ENCODE peak calls at places on chromosome 5, in seven cellular contexts. One of them, this sample, is unnamed.

GRCh38 chr5:2921651-2922050 is 170.2 kb upstream of the IRX2 start:
- DNase-seq in activated naive CD4-positive, alpha-beta T cell treated with anti-CD3 and anti-CD28 coated beads, Interleukin-2, amount 10 ng/mL, durations not matched to agents 7 days and 5 days: no peak
- DNase-seq in OCI-LY7: no peak
- DNase-seq in globus pallidus: no peak
- DNase-seq in amniotic stem cell: no peak
- DNase-seq in ureter: no peak
- DNase-seq in NCI-H1417: no peak
- DNase-seq in this sample: no peak

GRCh38 chr5:15615859-15616258 is 115.9 kb downstream of the FBXL7 start:
- DNase-seq in activated naive CD4-positive, alpha-beta T cell treated with anti-CD3 and anti-CD28 coated beads, Interleukin-2, amount 10 ng/mL, durations not matched to agents 7 days and 5 days: no peak
- DNase-seq in OCI-LY7: no peak
- DNase-seq in globus pallidus: no peak
- DNase-seq in amniotic stem cell: no peak
- DNase-seq in ureter: no peak
- DNase-seq in NCI-H1417: no peak
- DNase-seq in this sample: no peak

GRCh38 chr5:83414601-83415000 is 56.9 kb upstream of the VCAN start:
- DNase-seq in activated naive CD4-positive, alpha-beta T cell treated with anti-CD3 and anti-CD28 coated beads, Interleukin-2, amount 10 ng/mL, durations not matched to agents 7 days and 5 days: no peak
- DNase-seq in OCI-LY7: no peak
- DNase-seq in globus pallidus: no peak
- DNase-seq in amniotic stem cell: no peak
- DNase-seq in ureter: no peak
- DNase-seq in NCI-H1417: no peak
- DNase-seq in this sample: no peak

GRCh38 chr5:157924931-157925729 is 66.2 kb upstream of the CLINT1 start:
- DNase-seq in activated naive CD4-positive, alpha-beta T cell treated with anti-CD3 and anti-CD28 coated beads, Interleukin-2, amount 10 ng/mL, durations not matched to agents 7 days and 5 days: no peak
- DNase-seq in OCI-LY7: no peak
- DNase-seq in globus pallidus: no peak
- DNase-seq in amniotic stem cell: no peak
- DNase-seq in ureter: no peak
- DNase-seq in NCI-H1417: no peak
- DNase-seq in this sample: no peak

GRCh38 chr5:67246546-67246945 is 49.9 kb upstream of the CD180 start:
- DNase-seq in activated naive CD4-positive, alpha-beta T cell treated with anti-CD3 and anti-CD28 coated beads, Interleukin-2, amount 10 ng/mL, durations not matched to agents 7 days and 5 days: no peak
- DNase-seq in OCI-LY7: no peak
- DNase-seq in globus pallidus: no peak
- DNase-seq in amniotic stem cell: no peak
- DNase-seq in ureter: no peak
- DNase-seq in NCI-H1417: peak; percentile 35
- DNase-seq in this sample: no peak

GRCh38 chr5:103364074-103364473 is 105.5 kb downstream of the MACIR start:
- DNase-seq in activated naive CD4-positive, alpha-beta T cell treated with anti-CD3 and anti-CD28 coated beads, Interleukin-2, amount 10 ng/mL, durations not matched to agents 7 days and 5 days: no peak
- DNase-seq in OCI-LY7: no peak
- DNase-seq in globus pallidus: no peak
- DNase-seq in amniotic stem cell: no peak
- DNase-seq in ureter: no peak
- DNase-seq in NCI-H1417: no peak
- DNase-seq in this sample: no peak

GRCh38 chr5:172714491-172715420 is 56.2 kb downstream of the DUSP1 start:
- DNase-seq in activated naive CD4-positive, alpha-beta T cell treated with anti-CD3 and anti-CD28 coated beads, Interleukin-2, amount 10 ng/mL, durations not matched to agents 7 days and 5 days: peak; percentile 77
- DNase-seq in OCI-LY7: peak; percentile 71
- DNase-seq in globus pallidus: peak; percentile 61
- DNase-seq in amniotic stem cell: no peak
- DNase-seq in ureter: peak; percentile 73
- DNase-seq in NCI-H1417: peak; percentile 51
- DNase-seq in this sample: peak; percentile 60

GRCh38 chr5:42951169-42951846 is 88.8 kb downstream of the ANXA2R start:
- DNase-seq in activated naive CD4-positive, alpha-beta T cell treated with anti-CD3 and anti-CD28 coated beads, Interleukin-2, amount 10 ng/mL, durations not matched to agents 7 days and 5 days: peak; percentile 87
- DNase-seq in OCI-LY7: peak; percentile 25
- DNase-seq in globus pallidus: peak; percentile 8
- DNase-seq in amniotic stem cell: no peak
- DNase-seq in ureter: peak; percentile 49
- DNase-seq in NCI-H1417: peak; percentile 92
- DNase-seq in this sample: peak; percentile 37

GRCh38 chr5:39016587-39017275 is 57.5 kb downstream of the RICTOR start:
- DNase-seq in activated naive CD4-positive, alpha-beta T cell treated with anti-CD3 and anti-CD28 coated beads, Interleukin-2, amount 10 ng/mL, durations not matched to agents 7 days and 5 days: no peak
- DNase-seq in OCI-LY7: no peak
- DNase-seq in globus pallidus: no peak
- DNase-seq in amniotic stem cell: no peak
- DNase-seq in ureter: no peak
- DNase-seq in NCI-H1417: no peak
- DNase-seq in this sample: no peak

GRCh38 chr5:75672616-75673015 is 44.6 kb downstream of the POC5 start:
- DNase-seq in activated naive CD4-positive, alpha-beta T cell treated with anti-CD3 and anti-CD28 coated beads, Interleukin-2, amount 10 ng/mL, durations not matched to agents 7 days and 5 days: no peak
- DNase-seq in OCI-LY7: no peak
- DNase-seq in globus pallidus: no peak
- DNase-seq in amniotic stem cell: no peak
- DNase-seq in ureter: no peak
- DNase-seq in NCI-H1417: no peak
- DNase-seq in this sample: no peak

GRCh38 chr5:33488558-33489355 is 48.0 kb downstream of the TARS1 start:
- DNase-seq in activated naive CD4-positive, alpha-beta T cell treated with anti-CD3 and anti-CD28 coated beads, Interleukin-2, amount 10 ng/mL, durations not matched to agents 7 days and 5 days: no peak
- DNase-seq in OCI-LY7: no peak
- DNase-seq in globus pallidus: peak; percentile 46
- DNase-seq in amniotic stem cell: no peak
- DNase-seq in ureter: no peak
- DNase-seq in NCI-H1417: no peak
- DNase-seq in this sample: no peak

GRCh38 chr5:148408092-148408491 is 24.3 kb downstream of the FBXO38 start:
- DNase-seq in activated naive CD4-positive, alpha-beta T cell treated with anti-CD3 and anti-CD28 coated beads, Interleukin-2, amount 10 ng/mL, durations not matched to agents 7 days and 5 days: no peak
- DNase-seq in OCI-LY7: no peak
- DNase-seq in globus pallidus: no peak
- DNase-seq in amniotic stem cell: no peak
- DNase-seq in ureter: no peak
- DNase-seq in NCI-H1417: no peak
- DNase-seq in this sample: no peak

GRCh38 chr5:179361204-179361603 is 15.9 kb upstream of the ADAMTS2 start:
- DNase-seq in activated naive CD4-positive, alpha-beta T cell treated with anti-CD3 and anti-CD28 coated beads, Interleukin-2, amount 10 ng/mL, durations not matched to agents 7 days and 5 days: no peak
- DNase-seq in OCI-LY7: no peak
- DNase-seq in globus pallidus: no peak
- DNase-seq in amniotic stem cell: no peak
- DNase-seq in ureter: no peak
- DNase-seq in NCI-H1417: no peak
- DNase-seq in this sample: no peak

GRCh38 chr5:98713027-98713426 is 60.4 kb upstream of the RGMB start:
- DNase-seq in activated naive CD4-positive, alpha-beta T cell treated with anti-CD3 and anti-CD28 coated beads, Interleukin-2, amount 10 ng/mL, durations not matched to agents 7 days and 5 days: no peak
- DNase-seq in OCI-LY7: no peak
- DNase-seq in globus pallidus: no peak
- DNase-seq in amniotic stem cell: no peak
- DNase-seq in ureter: no peak
- DNase-seq in NCI-H1417: no peak
- DNase-seq in this sample: no peak

GRCh38 chr5:100899675-100900074 is 3.4 kb downstream of the ST8SIA4 start:
- DNase-seq in activated naive CD4-positive, alpha-beta T cell treated with anti-CD3 and anti-CD28 coated beads, Interleukin-2, amount 10 ng/mL, durations not matched to agents 7 days and 5 days: no peak
- DNase-seq in OCI-LY7: no peak
- DNase-seq in globus pallidus: no peak
- DNase-seq in amniotic stem cell: no peak
- DNase-seq in ureter: no peak
- DNase-seq in NCI-H1417: no peak
- DNase-seq in this sample: no peak

GRCh38 chr5:112420111-112420864 is 1.2 kb upstream of the EPB41L4A start:
- DNase-seq in activated naive CD4-positive, alpha-beta T cell treated with anti-CD3 and anti-CD28 coated beads, Interleukin-2, amount 10 ng/mL, durations not matched to agents 7 days and 5 days: peak; percentile 48
- DNase-seq in OCI-LY7: peak; percentile 37
- DNase-seq in globus pallidus: peak; percentile 73
- DNase-seq in amniotic stem cell: no peak
- DNase-seq in ureter: peak; percentile 85
- DNase-seq in NCI-H1417: peak; percentile 84
- DNase-seq in this sample: peak; percentile 87

GRCh38 chr5:41296066-41296465 is 82.7 kb upstream of the C6 start:
- DNase-seq in activated naive CD4-positive, alpha-beta T cell treated with anti-CD3 and anti-CD28 coated beads, Interleukin-2, amount 10 ng/mL, durations not matched to agents 7 days and 5 days: no peak
- DNase-seq in OCI-LY7: no peak
- DNase-seq in globus pallidus: no peak
- DNase-seq in amniotic stem cell: no peak
- DNase-seq in ureter: no peak
- DNase-seq in NCI-H1417: no peak
- DNase-seq in this sample: no peak

GRCh38 chr5:162637501-162637900 is 569.9 kb downstream of the GABRG2 start:
- DNase-seq in activated naive CD4-positive, alpha-beta T cell treated with anti-CD3 and anti-CD28 coated beads, Interleukin-2, amount 10 ng/mL, durations not matched to agents 7 days and 5 days: no peak
- DNase-seq in OCI-LY7: no peak
- DNase-seq in globus pallidus: no peak
- DNase-seq in amniotic stem cell: no peak
- DNase-seq in ureter: no peak
- DNase-seq in NCI-H1417: no peak
- DNase-seq in this sample: no peak

GRCh38 chr5:176466245-176466871 is 18.2 kb downstream of the FAF2 start:
- DNase-seq in activated naive CD4-positive, alpha-beta T cell treated with anti-CD3 and anti-CD28 coated beads, Interleukin-2, amount 10 ng/mL, durations not matched to agents 7 days and 5 days: no peak
- DNase-seq in OCI-LY7: no peak
- DNase-seq in globus pallidus: no peak
- DNase-seq in amniotic stem cell: no peak
- DNase-seq in ureter: no peak
- DNase-seq in NCI-H1417: no peak
- DNase-seq in this sample: no peak

GRCh38 chr5:69092969-69093368 is 845 bp upstream of the SLC30A5 start:
- DNase-seq in activated naive CD4-positive, alpha-beta T cell treated with anti-CD3 and anti-CD28 coated beads, Interleukin-2, amount 10 ng/mL, durations not matched to agents 7 days and 5 days: no peak
- DNase-seq in OCI-LY7: no peak
- DNase-seq in globus pallidus: no peak
- DNase-seq in amniotic stem cell: no peak
- DNase-seq in ureter: no peak
- DNase-seq in NCI-H1417: no peak
- DNase-seq in this sample: no peak

GRCh38 chr5:132238169-132238744 is 10.6 kb upstream of the P4HA2 start:
- DNase-seq in activated naive CD4-positive, alpha-beta T cell treated with anti-CD3 and anti-CD28 coated beads, Interleukin-2, amount 10 ng/mL, durations not matched to agents 7 days and 5 days: peak; percentile 83
- DNase-seq in OCI-LY7: peak; percentile 82
- DNase-seq in globus pallidus: no peak
- DNase-seq in amniotic stem cell: peak; percentile 29
- DNase-seq in ureter: peak; percentile 82
- DNase-seq in NCI-H1417: peak; percentile 34
- DNase-seq in this sample: peak; percentile 67

GRCh38 chr5:4295663-4296339 is 700.2 kb downstream of the IRX1 start:
- DNase-seq in activated naive CD4-positive, alpha-beta T cell treated with anti-CD3 and anti-CD28 coated beads, Interleukin-2, amount 10 ng/mL, durations not matched to agents 7 days and 5 days: no peak
- DNase-seq in OCI-LY7: no peak
- DNase-seq in globus pallidus: peak; percentile 61
- DNase-seq in amniotic stem cell: no peak
- DNase-seq in ureter: no peak
- DNase-seq in NCI-H1417: peak; percentile 63
- DNase-seq in this sample: no peak

GRCh38 chr5:60585618-60586017 is 114.3 kb downstream of the DEPDC1B start:
- DNase-seq in activated naive CD4-positive, alpha-beta T cell treated with anti-CD3 and anti-CD28 coated beads, Interleukin-2, amount 10 ng/mL, durations not matched to agents 7 days and 5 days: no peak
- DNase-seq in OCI-LY7: no peak
- DNase-seq in globus pallidus: no peak
- DNase-seq in amniotic stem cell: no peak
- DNase-seq in ureter: no peak
- DNase-seq in NCI-H1417: no peak
- DNase-seq in this sample: no peak

GRCh38 chr5:146059349-146060220 is 45.8 kb downstream of the PLAC8L1 start:
- DNase-seq in activated naive CD4-positive, alpha-beta T cell treated with anti-CD3 and anti-CD28 coated beads, Interleukin-2, amount 10 ng/mL, durations not matched to agents 7 days and 5 days: no peak
- DNase-seq in OCI-LY7: no peak
- DNase-seq in globus pallidus: no peak
- DNase-seq in amniotic stem cell: no peak
- DNase-seq in ureter: no peak
- DNase-seq in NCI-H1417: no peak
- DNase-seq in this sample: no peak

GRCh38 chr5:124941051-124942049 is 194.9 kb upstream of the ZNF608 start:
- DNase-seq in activated naive CD4-positive, alpha-beta T cell treated with anti-CD3 and anti-CD28 coated beads, Interleukin-2, amount 10 ng/mL, durations not matched to agents 7 days and 5 days: no peak
- DNase-seq in OCI-LY7: no peak
- DNase-seq in globus pallidus: no peak
- DNase-seq in amniotic stem cell: no peak
- DNase-seq in ureter: no peak
- DNase-seq in NCI-H1417: no peak
- DNase-seq in this sample: no peak

GRCh38 chr5:148620696-148621095 is 33.6 kb downstream of the HTR4 start:
- DNase-seq in activated naive CD4-positive, alpha-beta T cell treated with anti-CD3 and anti-CD28 coated beads, Interleukin-2, amount 10 ng/mL, durations not matched to agents 7 days and 5 days: no peak
- DNase-seq in OCI-LY7: no peak
- DNase-seq in globus pallidus: no peak
- DNase-seq in amniotic stem cell: no peak
- DNase-seq in ureter: no peak
- DNase-seq in NCI-H1417: no peak
- DNase-seq in this sample: no peak

GRCh38 chr5:61304611-61305369 is 27.3 kb upstream of the ZSWIM6 start:
- DNase-seq in activated naive CD4-positive, alpha-beta T cell treated with anti-CD3 and anti-CD28 coated beads, Interleukin-2, amount 10 ng/mL, durations not matched to agents 7 days and 5 days: no peak
- DNase-seq in OCI-LY7: no peak
- DNase-seq in globus pallidus: no peak
- DNase-seq in amniotic stem cell: peak; percentile 67
- DNase-seq in ureter: no peak
- DNase-seq in NCI-H1417: no peak
- DNase-seq in this sample: peak; percentile 73